ENCODE peak calls at places on chromosomes 13 and 19, in five cellular contexts. C, X, M, T and W are unnamed samples.
A peak's percentile ranks its signal among the peaks of the same experiment; 100 is the strongest.

GRCh38 chr13:63435668-63436275 is 2020.1 kb upstream of the PCDH20 start:
- DNase-seq in C (peak; percentile 100), X (no peak), M (no peak), T (peak; percentile 64), W (peak; percentile 87)

GRCh38 chr13:42377640-42378382 is 105.9 kb downstream of the AKAP11 start:
- DNase-seq in C (no peak), X (no peak), M (no peak), T (no peak), W (no peak)

GRCh38 chr13:44141213-44141724 is 232.4 kb upstream of the SERP2 start:
- DNase-seq in C (peak; percentile 27), X (no peak), M (peak; percentile 20), T (peak; percentile 47), W (peak; percentile 21)

GRCh38 chr13:107753286-107753685 is 462.1 kb downstream of the LIG4 start:
- DNase-seq in C (no peak), X (no peak), M (no peak), T (no peak), W (peak; percentile 77)

GRCh38 chr13:99033814-99034213 is 56.0 kb upstream of the DOCK9 start:
- DNase-seq in C (no peak), X (no peak), M (peak; percentile 33), T (peak; percentile 16), W (peak; percentile 70)

GRCh38 chr13:23673354-23673753 is 103.1 kb downstream of the TNFRSF19 start:
- DNase-seq in C (peak; percentile 99), X (no peak), M (no peak), T (peak; percentile 46), W (peak; percentile 93)

GRCh38 chr19:29645911-29646310 is 19.4 kb upstream of the PLEKHF1 start:
- DNase-seq in C (peak; percentile 66), X (no peak), M (no peak), T (peak; percentile 72), W (peak; percentile 61)

GRCh38 chr19:8877854-8878705 is 45.9 kb downstream of the MBD3L1 start:
- DNase-seq in C (no peak), X (no peak), M (peak; percentile 2), T (no peak), W (no peak)

GRCh38 chr19:6536138-6536671 is 5.4 kb downstream of the TNFSF9 start:
- DNase-seq in C (peak; percentile 36), X (peak; percentile 78), M (peak; percentile 56), T (peak; percentile 67), W (peak; percentile 26)

GRCh38 chr13:80133631-80134083 is 207.3 kb downstream of the SPRY2 start:
- DNase-seq in C (no peak), X (no peak), M (no peak), T (no peak), W (no peak)

GRCh38 chr13:45564108-45564507 is 51.4 kb downstream of the ERICH6B start:
- DNase-seq in C (peak; percentile 67), X (no peak), M (no peak), T (peak; percentile 71), W (peak; percentile 69)

GRCh38 chr19:407501-408440 is 1.2 kb downstream of the C2CD4C start:
- DNase-seq in C (no peak), X (peak; percentile 62), M (no peak), T (no peak), W (no peak)

GRCh38 chr19:40251991-40252390 is 25.5 kb upstream of the CCNP start:
- DNase-seq in C (no peak), X (peak; percentile 47), M (no peak), T (no peak), W (no peak)

GRCh38 chr13:83733293-83733692 is 149.0 kb downstream of the SLITRK1 start:
- DNase-seq in C (no peak), X (no peak), M (no peak), T (no peak), W (no peak)

GRCh38 chr13:94917814-94918213 is 205.5 kb upstream of the SOX21 start:
- DNase-seq in C (peak; percentile 6), X (no peak), M (peak; percentile 20), T (no peak), W (no peak)

GRCh38 chr19:16326401-16327130 is 1.9 kb downstream of the KLF2 start:
- DNase-seq in C (peak; percentile 19), X (peak; percentile 82), M (peak; percentile 49), T (no peak), W (peak; percentile 37)

GRCh38 chr13:102580552-102581169 is 16.1 kb upstream of the TPP2 start:
- DNase-seq in C (peak; percentile 49), X (no peak), M (peak; percentile 73), T (peak; percentile 51), W (peak; percentile 92)

DNA sequence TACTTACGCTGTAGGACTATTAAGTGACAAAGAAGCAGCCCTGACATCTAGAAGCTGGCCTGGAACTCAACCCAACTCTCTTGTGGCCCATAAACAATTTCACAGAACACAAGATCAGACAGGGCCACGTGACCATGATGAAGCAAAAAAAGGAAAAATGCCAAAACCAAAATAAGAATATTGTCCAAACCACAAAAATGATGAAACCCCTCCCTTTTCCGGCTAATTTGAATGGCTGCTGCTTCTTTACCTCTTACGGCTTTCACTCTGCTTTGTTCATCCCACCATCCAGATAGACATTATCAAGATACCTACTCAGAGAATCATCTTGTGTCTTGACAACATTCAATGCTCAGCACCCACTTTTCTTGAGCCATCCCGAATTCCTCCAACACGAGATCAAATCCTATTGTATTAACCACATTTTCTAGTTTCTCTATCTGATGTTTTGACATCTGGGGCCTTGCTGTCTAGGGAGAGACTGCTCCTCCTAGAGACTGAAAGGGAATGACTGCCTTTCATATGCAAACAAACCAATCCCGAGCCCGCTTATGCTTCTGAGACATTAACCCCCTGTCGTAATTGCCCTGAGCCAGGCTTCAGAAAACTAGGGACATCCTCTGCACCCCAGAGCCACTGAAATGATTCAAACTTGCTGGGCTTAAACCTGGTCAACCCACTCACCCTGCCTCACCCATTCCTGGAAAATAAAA is 186.3 kb downstream of the TDRD3 start:
- DNase-seq in C (peak; percentile 85), X (no peak), M (peak; percentile 37), T (no peak), W (peak; percentile 17)
- H3K9ac ChIP-seq in C (no peak overlapping the region), X (no peak overlapping the region), M (no peak overlapping the region), T (no peak overlapping the region), W (peak overlapping the region; percentile 68)

DNA sequence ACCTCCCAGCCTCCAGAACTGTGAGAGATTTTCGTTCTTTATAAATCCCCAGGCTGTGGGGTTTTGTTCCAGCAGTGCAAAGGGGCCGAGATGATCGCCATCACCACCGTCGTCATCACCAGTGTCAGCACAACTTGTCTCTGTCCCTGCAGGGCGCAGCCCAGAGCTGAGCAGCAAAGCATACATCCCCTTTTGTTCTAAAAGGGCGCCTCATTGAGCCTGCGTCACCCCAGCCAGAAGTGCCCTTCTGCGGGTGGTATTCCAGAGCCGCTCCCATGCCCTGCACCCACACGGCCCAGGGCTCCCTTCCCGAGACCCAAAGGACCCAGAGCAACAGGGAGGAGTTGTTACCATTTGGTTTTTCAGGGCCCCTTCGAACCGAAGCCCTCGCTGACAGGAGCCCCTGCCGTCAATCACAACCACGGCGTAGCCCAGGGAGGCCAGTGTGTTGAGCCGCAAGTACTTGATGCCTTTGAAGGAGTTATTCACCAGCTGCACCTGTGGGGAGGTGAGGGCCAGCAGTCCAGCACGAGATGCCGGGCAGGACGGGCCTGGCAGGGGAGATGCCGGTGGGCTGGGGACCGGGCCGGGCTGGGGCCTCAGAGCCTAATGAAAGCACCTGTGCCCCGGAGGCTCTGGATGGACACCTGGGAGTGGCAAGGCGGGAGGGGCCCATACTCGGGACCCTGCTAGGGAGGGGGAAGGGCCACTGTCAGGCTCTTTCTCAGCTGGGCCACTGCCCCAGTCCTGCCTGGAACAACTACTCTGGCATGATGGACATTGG is 14.4 kb upstream of the MYDGF start:
- DNase-seq in C (no peak), X (no peak), M (no peak), T (no peak), W (no peak)
- H3K36me3 ChIP-seq in C (peaks cover 32% of the 10 kb centered on the region), X (peaks cover 12% of the 10 kb centered on the region), M (no peaks in the 10 kb centered on the region), T (peaks cover 33% of the 10 kb centered on the region), W (peaks cover 61% of the 10 kb centered on the region)

GRCh38 chr19:55545913-55546495 is 661 bp upstream of the SBK3 start:
- DNase-seq in C (no peak), X (no peak), M (no peak), T (no peak), W (no peak)
- H3K9ac ChIP-seq in C (no peak overlapping the region), X (no peak overlapping the region), M (peak overlapping the region; percentile 32), T (no peak overlapping the region), W (no peak overlapping the region)

DNA sequence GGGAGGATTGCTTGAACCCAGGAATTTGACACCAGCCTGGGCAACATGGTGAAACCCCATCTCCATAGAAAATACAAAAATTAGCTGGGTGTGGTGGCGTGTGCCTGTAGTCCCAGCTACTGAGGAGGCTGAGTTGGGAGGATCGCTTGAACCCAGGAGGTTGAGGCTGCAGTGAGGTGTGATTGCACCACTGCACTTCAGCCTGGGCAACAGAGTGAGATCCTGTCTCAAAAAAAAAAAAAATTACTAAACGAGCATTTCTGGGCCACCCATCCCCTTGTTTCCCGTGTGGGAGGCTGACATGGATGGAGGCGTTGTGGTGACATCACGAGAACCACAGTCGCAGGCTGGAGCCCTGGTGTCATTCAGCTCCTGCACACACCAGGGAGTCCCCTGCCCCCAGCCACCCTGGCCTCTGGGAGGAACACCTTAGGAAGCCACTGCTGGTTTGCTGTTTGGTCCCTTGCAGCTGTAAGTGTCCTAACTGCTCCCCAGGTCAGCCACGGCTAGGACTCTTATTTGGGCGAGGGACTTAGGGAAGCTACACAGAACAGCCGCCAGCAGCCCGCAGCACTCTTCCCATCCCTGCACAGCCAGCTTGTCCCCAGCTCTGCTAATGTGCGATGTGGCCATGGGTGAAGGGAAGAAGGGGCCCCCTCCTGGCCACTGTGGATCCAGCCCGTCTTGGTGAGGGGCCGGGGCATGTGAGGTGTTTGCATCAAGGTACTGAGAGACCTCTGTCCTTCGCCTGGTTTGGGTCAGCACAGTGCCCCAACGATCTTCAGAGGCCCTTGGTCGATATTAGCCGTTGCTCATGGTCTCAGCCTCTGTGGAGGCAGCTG is 12.7 kb downstream of the NKPD1 start:
- DNase-seq in C (no peak), X (no peak), M (peak; percentile 30), T (no peak), W (no peak)
- H3K36me3 ChIP-seq in C (peaks cover 15% of the 10 kb centered on the region), X (no peaks in the 10 kb centered on the region), M (no peaks in the 10 kb centered on the region), T (peaks cover 1% of the 10 kb centered on the region), W (no peaks in the 10 kb centered on the region)

DNA sequence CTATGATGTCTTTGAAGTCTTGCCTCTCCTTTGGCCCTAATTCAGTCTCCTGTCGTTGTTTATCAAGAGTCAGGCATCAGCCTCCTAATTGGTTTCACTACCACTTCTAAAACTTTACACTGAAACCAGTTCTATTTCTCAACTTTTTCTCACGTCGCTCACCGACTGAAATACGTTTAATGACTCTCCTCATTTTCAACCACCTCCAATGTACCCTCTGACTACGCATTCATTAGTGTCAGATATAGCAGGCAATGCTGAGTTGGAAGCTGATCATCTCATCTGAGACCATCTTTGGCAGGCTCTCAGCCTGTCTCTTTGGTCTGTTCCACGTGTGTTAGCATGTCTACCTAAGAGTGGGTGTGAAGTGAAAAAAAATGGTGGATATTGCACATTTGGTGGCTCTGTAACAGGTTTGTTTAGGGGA is 128.1 kb downstream of the KL start:
- DNase-seq in C (no peak), X (no peak), M (no peak), T (no peak), W (no peak)
- H3K9ac ChIP-seq in C (no peak overlapping the region), X (no peak overlapping the region), M (no peak overlapping the region), T (no peak overlapping the region), W (no peak overlapping the region)